ENCODE peak calls at places on chromosomes 2 and 18, in eight cellular contexts. One of them, this sample, is unnamed.
A peak's percentile ranks its signal among the peaks of the same experiment; 100 is the strongest.

GRCh38 chr2:36433311-36434217 is 78.0 kb downstream of the CRIM1 start:
- DNase-seq in A549: peak; percentile 76
- DNase-seq in neural crest cell: no peak
- DNase-seq in D721Med: no peak
- DNase-seq in WTC11: no peak
- DNase-seq in endodermal cell: no peak
- DNase-seq in HFF-Myc: no peak
- DNase-seq in Caco-2: no peak
- DNase-seq in this sample: no peak

GRCh38 chr2:120722211-120722602 is 13.5 kb upstream of the GLI2 start:
- DNase-seq in WTC11: no peak
- DNase-seq in A549: peak; percentile 36
- DNase-seq in endodermal cell: peak; percentile 58
- DNase-seq in HFF-Myc: no peak
- DNase-seq in Caco-2: no peak
- DNase-seq in neural crest cell: no peak
- DNase-seq in D721Med: no peak
- DNase-seq in this sample: no peak

GRCh38 chr2:97732436-97733340 is 19.3 kb downstream of the ZAP70 start:
- DNase-seq in HFF-Myc: no peak
- DNase-seq in endodermal cell: no peak
- DNase-seq in WTC11: no peak
- DNase-seq in Caco-2: no peak
- DNase-seq in neural crest cell: no peak
- DNase-seq in D721Med: no peak
- DNase-seq in A549: no peak
- DNase-seq in this sample: no peak

GRCh38 chr2:203835867-203836800 is 31.4 kb upstream of the CTLA4 start:
- DNase-seq in D721Med: no peak
- DNase-seq in neural crest cell: no peak
- DNase-seq in Caco-2: no peak
- DNase-seq in WTC11: no peak
- DNase-seq in A549: no peak
- DNase-seq in endodermal cell: no peak
- DNase-seq in HFF-Myc: no peak
- DNase-seq in this sample: no peak

GRCh38 chr2:138037090-138037489 is 72.8 kb downstream of the HNMT start:
- DNase-seq in WTC11: no peak
- DNase-seq in D721Med: no peak
- DNase-seq in HFF-Myc: no peak
- DNase-seq in Caco-2: no peak
- DNase-seq in endodermal cell: no peak
- DNase-seq in neural crest cell: no peak
- DNase-seq in A549: no peak
- DNase-seq in this sample: no peak

GRCh38 chr18:22504665-22505064 is 87.0 kb upstream of the CTAGE1 start:
- DNase-seq in HFF-Myc: no peak
- DNase-seq in WTC11: no peak
- DNase-seq in D721Med: no peak
- DNase-seq in Caco-2: no peak
- DNase-seq in endodermal cell: no peak
- DNase-seq in A549: peak; percentile 25
- DNase-seq in neural crest cell: no peak
- DNase-seq in this sample: no peak

GRCh38 chr2:45812039-45812500 is 160.6 kb downstream of the PRKCE start:
- DNase-seq in Caco-2: no peak
- DNase-seq in HFF-Myc: peak; percentile 74
- DNase-seq in WTC11: no peak
- DNase-seq in endodermal cell: no peak
- DNase-seq in D721Med: no peak
- DNase-seq in neural crest cell: no peak
- DNase-seq in A549: no peak
- DNase-seq in this sample: no peak

GRCh38 chr18:73088445-73088844 is 220.7 kb upstream of the NETO1 start:
- DNase-seq in A549: no peak
- DNase-seq in endodermal cell: no peak
- DNase-seq in Caco-2: no peak
- DNase-seq in neural crest cell: no peak
- DNase-seq in HFF-Myc: no peak
- DNase-seq in WTC11: no peak
- DNase-seq in D721Med: no peak
- DNase-seq in this sample: no peak

GRCh38 chr2:229921892-229922448 is at the start of gene TRIP12:
- DNase-seq in Caco-2: peak; percentile 92
- DNase-seq in A549: peak; percentile 97
- DNase-seq in WTC11: peak; percentile 90
- DNase-seq in neural crest cell: peak; percentile 87
- DNase-seq in D721Med: peak; percentile 66
- DNase-seq in endodermal cell: peak; percentile 97
- DNase-seq in HFF-Myc: peak; percentile 80
- DNase-seq in this sample: peak; percentile 70

GRCh38 chr18:63410792-63411191 is 11.5 kb downstream of the VPS4B start:
- DNase-seq in A549: no peak
- DNase-seq in endodermal cell: no peak
- DNase-seq in HFF-Myc: peak; percentile 52
- DNase-seq in Caco-2: peak; percentile 12
- DNase-seq in WTC11: no peak
- DNase-seq in neural crest cell: no peak
- DNase-seq in D721Med: no peak
- DNase-seq in this sample: no peak

GRCh38 chr2:121063471-121063870 is 221.5 kb downstream of the TFCP2L1 start:
- DNase-seq in Caco-2: no peak
- DNase-seq in neural crest cell: no peak
- DNase-seq in WTC11: no peak
- DNase-seq in D721Med: no peak
- DNase-seq in endodermal cell: no peak
- DNase-seq in A549: no peak
- DNase-seq in HFF-Myc: no peak
- DNase-seq in this sample: no peak

GRCh38 chr18:55064760-55065159 is 105.5 kb upstream of the CCDC68 start:
- DNase-seq in WTC11: no peak
- DNase-seq in HFF-Myc: no peak
- DNase-seq in Caco-2: no peak
- DNase-seq in D721Med: no peak
- DNase-seq in A549: no peak
- DNase-seq in endodermal cell: no peak
- DNase-seq in neural crest cell: no peak
- DNase-seq in this sample: no peak

GRCh38 chr2:20624156-20624883 is 26.6 kb downstream of the HS1BP3 start:
- DNase-seq in Caco-2: no peak
- DNase-seq in endodermal cell: peak; percentile 36
- DNase-seq in WTC11: no peak
- DNase-seq in HFF-Myc: no peak
- DNase-seq in neural crest cell: no peak
- DNase-seq in A549: no peak
- DNase-seq in D721Med: no peak
- DNase-seq in this sample: no peak

GRCh38 chr2:66481100-66481549 is 46.2 kb downstream of the MEIS1 start:
- DNase-seq in endodermal cell: peak; percentile 77
- DNase-seq in WTC11: no peak
- DNase-seq in neural crest cell: no peak
- DNase-seq in A549: peak; percentile 22
- DNase-seq in HFF-Myc: no peak
- DNase-seq in D721Med: no peak
- DNase-seq in Caco-2: no peak
- DNase-seq in this sample: no peak

GRCh38 chr2:189896809-189897208 is 112.6 kb downstream of the PMS1 start:
- DNase-seq in endodermal cell: no peak
- DNase-seq in D721Med: no peak
- DNase-seq in A549: no peak
- DNase-seq in WTC11: no peak
- DNase-seq in HFF-Myc: no peak
- DNase-seq in Caco-2: no peak
- DNase-seq in neural crest cell: no peak
- DNase-seq in this sample: no peak

GRCh38 chr2:126776701-126777619 is 121.0 kb downstream of the GYPC start:
- DNase-seq in endodermal cell: peak; percentile 92
- DNase-seq in Caco-2: peak; percentile 87
- DNase-seq in A549: peak; percentile 69
- DNase-seq in WTC11: peak; percentile 84
- DNase-seq in D721Med: peak; percentile 58
- DNase-seq in HFF-Myc: peak; percentile 30
- DNase-seq in neural crest cell: peak; percentile 88
- DNase-seq in this sample: peak; percentile 58

GRCh38 chr2:82344670-82345069 is 2040.1 kb upstream of the LRRTM1 start:
- DNase-seq in A549: peak; percentile 18
- DNase-seq in Caco-2: peak; percentile 13
- DNase-seq in HFF-Myc: no peak
- DNase-seq in neural crest cell: no peak
- DNase-seq in endodermal cell: peak; percentile 53
- DNase-seq in D721Med: no peak
- DNase-seq in WTC11: no peak
- DNase-seq in this sample: no peak

GRCh38 chr2:136212426-136213378 is 94.8 kb upstream of the CXCR4 start:
- DNase-seq in Caco-2: no peak
- DNase-seq in HFF-Myc: no peak
- DNase-seq in WTC11: no peak
- DNase-seq in neural crest cell: no peak
- DNase-seq in endodermal cell: no peak
- DNase-seq in D721Med: no peak
- DNase-seq in A549: no peak
- DNase-seq in this sample: no peak

GRCh38 chr18:31500161-31500688 is 2.2 kb downstream of the DSG2 start:
- DNase-seq in endodermal cell: no peak
- DNase-seq in Caco-2: no peak
- DNase-seq in WTC11: no peak
- DNase-seq in HFF-Myc: no peak
- DNase-seq in A549: no peak
- DNase-seq in D721Med: no peak
- DNase-seq in neural crest cell: no peak
- DNase-seq in this sample: no peak

DNA sequence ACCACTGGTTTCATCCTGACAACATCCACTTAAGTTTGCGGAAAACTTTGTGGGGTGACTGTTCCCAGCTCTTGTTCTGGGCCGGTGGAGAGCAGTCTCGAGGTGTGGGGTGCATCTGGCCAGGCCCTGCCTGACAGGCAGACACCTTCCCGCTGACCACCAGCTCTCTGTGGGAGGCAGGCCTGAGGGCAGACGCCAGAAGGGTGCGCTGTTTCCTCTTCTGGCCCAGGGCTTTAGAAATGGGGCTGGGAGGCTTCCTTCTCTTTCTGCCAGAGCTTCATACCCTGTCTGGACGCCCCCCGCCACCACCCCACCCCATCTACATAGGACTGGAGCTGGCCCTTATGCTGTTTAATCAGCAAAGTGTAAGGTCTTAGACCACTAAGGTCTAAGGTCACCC is 263.8 kb downstream of the LOXHD1 start:
- DNase-seq in Caco-2: peak; percentile 5
- DNase-seq in A549: no peak
- DNase-seq in HFF-Myc: no peak
- DNase-seq in endodermal cell: peak; percentile 93
- DNase-seq in D721Med: no peak
- DNase-seq in WTC11: peak; percentile 82
- DNase-seq in neural crest cell: no peak
- DNase-seq in this sample: no peak
- TF ChIP-seq CTCF in Caco-2: peak; percentile 31
- TF ChIP-seq CTCF in A549: no peak
- TF ChIP-seq CTCF in HFF-Myc: peak; percentile 22
- TF ChIP-seq CTCF in endodermal cell: peak; percentile 84
- TF ChIP-seq CTCF in D721Med: peak; percentile 8
- TF ChIP-seq CTCF in WTC11: peak; percentile 29
- TF ChIP-seq CTCF in neural crest cell: no peak
- TF ChIP-seq CTCF in this sample: no peak

DNA sequence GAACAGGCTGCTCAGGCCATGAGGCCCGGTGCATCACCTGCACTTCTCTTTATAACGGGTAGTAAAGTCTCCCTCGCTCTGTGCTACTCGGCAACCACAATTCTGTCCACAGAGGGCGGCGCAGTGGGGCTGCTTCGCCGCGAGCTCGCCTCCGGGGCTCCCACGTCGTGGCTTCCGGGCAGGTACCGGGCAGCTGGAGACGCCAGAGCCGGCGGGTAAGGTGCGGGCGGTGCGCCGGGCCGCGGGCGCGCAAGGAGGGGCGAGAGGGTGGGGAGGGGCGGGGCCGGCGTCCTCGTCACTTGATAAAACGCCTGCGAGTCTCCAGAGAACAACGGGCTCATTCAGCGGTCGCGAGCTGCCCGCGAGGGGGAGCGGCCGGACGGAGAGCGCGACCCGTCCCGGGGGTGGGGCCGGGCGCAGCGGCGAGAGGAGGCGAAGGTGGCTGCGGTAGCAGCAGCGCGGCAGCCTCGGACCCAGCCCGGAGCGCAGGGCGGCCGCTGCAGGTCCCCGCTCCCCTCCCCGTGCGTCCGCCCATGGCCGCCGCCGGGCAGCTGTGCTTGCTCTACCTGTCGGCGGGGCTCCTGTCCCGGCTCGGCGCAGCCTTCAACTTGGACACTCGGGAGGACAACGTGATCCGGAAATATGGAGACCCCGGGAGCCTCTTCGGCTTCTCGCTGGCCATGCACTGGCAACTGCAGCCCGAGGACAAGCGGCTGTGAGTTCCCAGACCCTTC is at the start of gene ITGA6:
- DNase-seq in D721Med: peak; percentile 33
- DNase-seq in HFF-Myc: no peak
- DNase-seq in Caco-2: peak; percentile 90
- DNase-seq in A549: peak; percentile 84
- DNase-seq in WTC11: peak; percentile 79
- DNase-seq in endodermal cell: peak; percentile 93
- DNase-seq in neural crest cell: peak; percentile 80
- DNase-seq in this sample: no peak
- TF ChIP-seq CTCF in D721Med: no peak
- TF ChIP-seq CTCF in HFF-Myc: peak; percentile 12
- TF ChIP-seq CTCF in Caco-2: no peak
- TF ChIP-seq CTCF in A549: no peak
- TF ChIP-seq CTCF in WTC11: no peak
- TF ChIP-seq CTCF in endodermal cell: peak; percentile 56
- TF ChIP-seq CTCF in neural crest cell: peak; percentile 35
- TF ChIP-seq CTCF in this sample: no peak

DNA sequence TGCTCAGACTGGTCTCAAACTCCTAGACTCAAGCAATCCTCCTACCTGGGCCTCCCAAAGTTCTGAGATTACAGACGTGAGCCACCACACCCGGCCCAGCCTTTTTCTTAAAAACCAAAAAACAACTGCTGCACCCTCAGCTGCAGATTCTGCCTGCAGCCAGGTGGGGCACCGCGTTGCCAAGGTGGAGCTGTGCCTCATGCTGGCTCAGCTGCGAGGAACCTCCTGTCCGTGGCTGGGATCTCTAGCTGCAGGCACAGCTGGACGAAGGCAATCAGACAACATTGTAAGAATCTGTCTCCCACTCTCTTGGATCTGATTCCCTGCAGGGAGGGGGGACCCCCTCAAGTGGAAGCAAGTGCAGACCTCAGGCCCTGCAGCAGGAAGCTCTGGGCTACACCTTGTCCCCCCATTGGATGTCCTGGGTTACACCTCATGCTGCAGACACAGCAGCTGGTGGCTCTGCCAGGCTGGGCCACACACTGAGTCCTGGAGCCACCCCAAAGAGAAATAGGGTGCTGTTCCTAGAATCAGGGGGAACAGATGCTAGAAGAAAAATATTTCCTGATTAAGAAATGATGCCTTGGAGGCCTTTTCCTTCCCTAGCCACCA is 24.1 kb downstream of the CIDEA start:
- DNase-seq in A549: no peak
- DNase-seq in Caco-2: peak; percentile 60
- DNase-seq in WTC11: peak; percentile 49
- DNase-seq in neural crest cell: no peak
- DNase-seq in endodermal cell: peak; percentile 80
- DNase-seq in HFF-Myc: no peak
- DNase-seq in D721Med: no peak
- DNase-seq in this sample: no peak
- TF ChIP-seq CTCF in A549: no peak
- TF ChIP-seq CTCF in Caco-2: peak; percentile 44
- TF ChIP-seq CTCF in WTC11: no peak
- TF ChIP-seq CTCF in neural crest cell: no peak
- TF ChIP-seq CTCF in endodermal cell: peak; percentile 58
- TF ChIP-seq CTCF in HFF-Myc: peak; percentile 24
- TF ChIP-seq CTCF in D721Med: no peak
- TF ChIP-seq CTCF in this sample: no peak

GRCh38 chr18:3186678-3187658 is 32.8 kb downstream of the MYOM1 start:
- DNase-seq in Caco-2: peak; percentile 64
- DNase-seq in endodermal cell: no peak
- DNase-seq in WTC11: no peak
- DNase-seq in A549: peak; percentile 22
- DNase-seq in D721Med: no peak
- DNase-seq in neural crest cell: no peak
- DNase-seq in HFF-Myc: no peak
- DNase-seq in this sample: no peak
- TF ChIP-seq CTCF in Caco-2: peak; percentile 50
- TF ChIP-seq CTCF in endodermal cell: peak; percentile 35
- TF ChIP-seq CTCF in WTC11: no peak
- TF ChIP-seq CTCF in A549: no peak
- TF ChIP-seq CTCF in D721Med: no peak
- TF ChIP-seq CTCF in neural crest cell: no peak
- TF ChIP-seq CTCF in HFF-Myc: no peak
- TF ChIP-seq CTCF in this sample: no peak

This sample was measured in omental fat pad.